ENCODE peak calls at places on chromosomes 5 and 9, in four cellular contexts. G, H, I and O are unnamed samples.
A peak's percentile ranks its signal among the peaks of the same experiment; 100 is the strongest.

GRCh38 chr9:4111233-4112000 is 188.5 kb downstream of the GLIS3 start:
- DNase-seq in G (no peak), I (no peak), H (no peak), O (peak; percentile 41)

GRCh38 chr5:136202800-136203199 is 9.8 kb upstream of the SMIM32 start:
- DNase-seq in I (no peak), G (no peak), H (no peak), O (no peak)

GRCh38 chr9:31394040-31394473 is 990.4 kb upstream of the ACO1 start:
- DNase-seq in H (no peak), I (no peak), G (no peak), O (no peak)

GRCh38 chr5:141845371-141845821 is 32.8 kb downstream of the PCDH1 start:
- DNase-seq in H (no peak), I (no peak), G (no peak), O (peak; percentile 20)

GRCh38 chr5:19880859-19881436 is 107.1 kb downstream of the CDH18 start:
- DNase-seq in G (no peak), I (no peak), H (no peak), O (no peak)

GRCh38 chr9:72185561-72185960 is 36.3 kb downstream of the GDA start:
- DNase-seq in I (no peak), G (no peak), H (no peak), O (peak; percentile 19)

GRCh38 chr5:9156282-9156681 is 389.6 kb downstream of the SEMA5A start:
- DNase-seq in H (peak; percentile 67), I (no peak), G (no peak), O (peak; percentile 77)

GRCh38 chr9:70020217-70020616 is 23.4 kb upstream of the MAMDC2 start:
- DNase-seq in I (no peak), G (no peak), H (no peak), O (no peak)

GRCh38 chr5:131277875-131278795 is 14.3 kb downstream of the CDC42SE2 start:
- DNase-seq in I (no peak), H (no peak), G (no peak), O (no peak)

GRCh38 chr5:95631991-95632675 is 12.2 kb downstream of the GPR150 start:
- DNase-seq in G (peak; percentile 35), I (no peak), H (no peak), O (peak; percentile 72)

GRCh38 chr9:23451802-23452418 is 374.1 kb downstream of the ELAVL2 start:
- DNase-seq in I (no peak), H (no peak), G (no peak), O (no peak)

GRCh38 chr9:124759327-124759726 is 11.8 kb downstream of the NR6A1 start:
- DNase-seq in H (no peak), I (no peak), G (no peak), O (no peak)

GRCh38 chr5:160774646-160775313 is 77.2 kb downstream of the ATP10B start:
- DNase-seq in I (no peak), G (no peak), H (no peak), O (no peak)

GRCh38 chr5:149264432-149265069 is 7.1 kb upstream of the AFAP1L1 start:
- DNase-seq in H (no peak), G (no peak), I (peak; percentile 75), O (peak; percentile 13)

GRCh38 chr5:33227746-33228145 is 213.0 kb upstream of the TARS1 start:
- DNase-seq in I (no peak), G (no peak), H (no peak), O (no peak)

GRCh38 chr5:50653946-50654345 is 12.5 kb upstream of the PARP8 start:
- DNase-seq in G (no peak), H (no peak), I (no peak), O (no peak)

GRCh38 chr9:69143291-69143690 is 30.8 kb upstream of the TJP2 start:
- DNase-seq in G (no peak), H (no peak), I (no peak), O (peak; percentile 15)

GRCh38 chr9:91127653-91128052 is 234.1 kb downstream of the AUH start:
- DNase-seq in I (no peak), G (no peak), H (no peak), O (peak; percentile 68)

GRCh38 chr9:37429441-37430285 is 7.2 kb downstream of the GRHPR start:
- DNase-seq in H (no peak), I (no peak), G (no peak), O (no peak)

GRCh38 chr9:107258919-107259318 is 24.2 kb upstream of the RAD23B start:
- DNase-seq in G (no peak), H (no peak), I (no peak), O (no peak)

GRCh38 chr9:137138058-137138697 is 776 bp upstream of the GRIN1 start:
- DNase-seq in G (no peak), I (peak; percentile 93), H (no peak), O (no peak)

GRCh38 chr5:134577022-134577795 is 51.7 kb downstream of the JADE2 start:
- DNase-seq in H (no peak), I (no peak), G (no peak), O (peak; percentile 89)

GRCh38 chr9:34493972-34494535 is 28.7 kb downstream of the ENHO start:
- DNase-seq in H (peak; percentile 18), G (no peak), I (no peak), O (peak; percentile 71)

GRCh38 chr9:120715331-120715924 is 1.2 kb upstream of the MEGF9 start:
- DNase-seq in G (no peak), I (no peak), H (no peak), O (peak; percentile 89)

GRCh38 chr9:89721971-89722530 is 117.2 kb downstream of the GADD45G start:
- DNase-seq in G (no peak), H (no peak), I (no peak), O (no peak)

GRCh38 chr5:156094001-156094400 is 233.0 kb upstream of the SGCD start:
- DNase-seq in G (no peak), I (no peak), H (no peak), O (peak; percentile 50)

GRCh38 chr9:128863647-128864046 is 18.1 kb downstream of the KYAT1 start:
- DNase-seq in H (peak; percentile 55), G (peak; percentile 55), I (peak; percentile 74), O (peak; percentile 62)

GRCh38 chr5:148759101-148759500 is 67.3 kb upstream of the ADRB2 start:
- DNase-seq in H (no peak), G (no peak), I (no peak), O (no peak)

GRCh38 chr9:21413089-21414023 is 4.4 kb downstream of the IFNA8 start:
- DNase-seq in I (no peak), H (no peak), G (no peak), O (peak; percentile 12)

GRCh38 chr5:172903790-172904189 is 55.4 kb upstream of the RPL26L1 start:
- DNase-seq in I (no peak), H (peak; percentile 88), G (no peak), O (peak; percentile 99)

GRCh38 chr9:87606921-87607521 is 109.4 kb downstream of the DAPK1 start:
- DNase-seq in H (no peak), I (no peak), G (no peak), O (peak; percentile 78)

GRCh38 chr5:31809037-31809910 is 170.3 kb downstream of the PDZD2 start:
- DNase-seq in I (peak; percentile 82), G (peak; percentile 49), H (peak; percentile 76), O (peak; percentile 84)

GRCh38 chr5:71782771-71783770 is 64.0 kb downstream of the CARTPT start:
- DNase-seq in I (peak; percentile 80), G (no peak), H (peak; percentile 71), O (peak; percentile 92)

GRCh38 chr5:149304195-149305072 is 32.8 kb downstream of the AFAP1L1 start:
- DNase-seq in I (no peak), G (no peak), H (no peak), O (no peak)

GRCh38 chr5:6675784-6676499 is 37.3 kb upstream of the TENT4A start:
- DNase-seq in G (no peak), I (no peak), H (no peak), O (no peak)

GRCh38 chr5:77635617-77636422 is 2.7 kb downstream of the OTP start:
- DNase-seq in I (no peak), G (no peak), H (no peak), O (no peak)

GRCh38 chr9:32581512-32582143 is 8.7 kb upstream of the NDUFB6 start:
- DNase-seq in I (peak; percentile 22), G (peak; percentile 21), H (peak; percentile 19), O (peak; percentile 65)